ENCODE peak calls at places on chromosomes 6 and 20, in six cellular contexts. J, W, N, R, A and F are unnamed samples.

GRCh38 chr20:62043131-62043914 is 22.4 kb downstream of the TAF4 start:
- DNase-seq in N (no peak), R (no peak), W (no peak), J (peak; percentile 6), A (no peak), F (no peak)

GRCh38 chr6:166587631-166588413 is 1.3 kb upstream of the RAMACL start:
- DNase-seq in J (no peak), N (no peak), W (peak; percentile 28), R (no peak), A (peak; percentile 74), F (no peak)

GRCh38 chr6:148629910-148630470 is 116.8 kb upstream of the UST start:
- DNase-seq in J (no peak), A (no peak), R (no peak), N (no peak), W (no peak), F (no peak)

GRCh38 chr20:50957276-50957675 is 1.1 kb downstream of the DPM1 start:
- DNase-seq in J (no peak), R (no peak), A (no peak), N (no peak), W (no peak), F (no peak)

GRCh38 chr6:27290065-27290849 is 21.8 kb downstream of the POM121L2 start:
- DNase-seq in A (no peak), N (no peak), W (no peak), J (peak; percentile 68), R (no peak), F (no peak)

GRCh38 chr6:157682856-157683481 is 140.1 kb upstream of the SNX9 start:
- DNase-seq in R (no peak), A (no peak), N (no peak), W (no peak), J (no peak), F (no peak)

GRCh38 chr6:95159557-95159956 is 417.8 kb upstream of the MANEA start:
- DNase-seq in J (no peak), R (no peak), N (no peak), A (no peak), W (no peak), F (no peak)

GRCh38 chr6:121856296-121856695 is 420.9 kb downstream of the GJA1 start:
- DNase-seq in J (no peak), N (no peak), W (no peak), R (no peak), A (no peak), F (no peak)

GRCh38 chr6:85498596-85499258 is 48.8 kb downstream of the NT5E start:
- DNase-seq in N (no peak), W (no peak), A (no peak), R (no peak), J (peak; percentile 83), F (no peak)

GRCh38 chr20:32537657-32538525 is 47.2 kb downstream of the NOL4L start:
- DNase-seq in J (no peak), R (no peak), N (no peak), A (no peak), W (no peak), F (no peak)

GRCh38 chr6:135880066-135880972 is 28.8 kb downstream of the PDE7B start:
- DNase-seq in A (peak; percentile 75), W (no peak), J (peak; percentile 56), N (no peak), R (no peak), F (peak; percentile 35)

GRCh38 chr20:45970646-45971424 is 1.2 kb downstream of the ZNF335 start:
- DNase-seq in J (no peak), R (peak; percentile 76), N (no peak), A (no peak), W (no peak), F (no peak)

GRCh38 chr20:44618318-44618731 is 33.2 kb downstream of the ADA start:
- DNase-seq in W (no peak), J (peak; percentile 26), A (no peak), R (peak; percentile 66), N (no peak), F (no peak)

GRCh38 chr20:18727032-18727508 is 86.5 kb upstream of the SCP2D1 start:
- DNase-seq in W (no peak), J (peak; percentile 46), R (no peak), A (no peak), N (no peak), F (no peak)

GRCh38 chr20:36101201-36101600 is 53.3 kb upstream of the EPB41L1 start:
- DNase-seq in R (no peak), W (no peak), A (no peak), N (no peak), J (no peak), F (no peak)

GRCh38 chr6:167141667-167142432 is 15.9 kb downstream of the GPR31 start:
- DNase-seq in W (peak; percentile 62), N (no peak), R (no peak), J (peak; percentile 20), A (peak; percentile 72), F (no peak)

GRCh38 chr6:156883497-156884252 is 106.5 kb downstream of the ARID1B start:
- DNase-seq in W (no peak), N (no peak), A (peak; percentile 50), J (peak; percentile 26), R (peak; percentile 70), F (no peak)

GRCh38 chr20:17849901-17850673 is 118.5 kb downstream of the SNX5 start:
- DNase-seq in J (peak; percentile 97), W (no peak), N (peak; percentile 94), A (no peak), R (peak; percentile 63), F (no peak)

GRCh38 chr6:137415127-137415833 is 78.9 kb downstream of the OLIG3 start:
- DNase-seq in J (peak; percentile 49), N (peak; percentile 56), A (peak; percentile 75), W (peak; percentile 27), R (peak; percentile 68), F (peak; percentile 50)

GRCh38 chr20:51022803-51023616 is at the start of gene KCNG1:
- DNase-seq in N (peak; percentile 30), R (peak; percentile 82), J (peak; percentile 76), W (peak; percentile 49), A (peak; percentile 56), F (no peak)

GRCh38 chr6:166757226-166758135 is 130.4 kb upstream of the RPS6KA2 start:
- DNase-seq in J (peak; percentile 58), W (no peak), N (no peak), A (no peak), R (no peak), F (no peak)

GRCh38 chr6:28488916-28489365 is 26.7 kb downstream of the GPX6 start:
- DNase-seq in N (peak; percentile 44), A (no peak), W (no peak), J (peak; percentile 46), R (no peak), F (no peak)

GRCh38 chr6:138404666-138405337 is 779 bp downstream of the HEBP2 start:
- DNase-seq in J (peak; percentile 18), W (peak; percentile 33), A (peak; percentile 47), N (no peak), R (peak; percentile 70), F (peak; percentile 19)

GRCh38 chr20:52137850-52138249 is 53.7 kb downstream of the ZFP64 start:
- DNase-seq in A (no peak), R (no peak), W (no peak), N (no peak), J (no peak), F (no peak)

GRCh38 chr20:52143277-52143676 is 48.3 kb downstream of the ZFP64 start:
- DNase-seq in N (no peak), A (no peak), W (no peak), J (no peak), R (no peak), F (no peak)

GRCh38 chr20:52145587-52145986 is 46.0 kb downstream of the ZFP64 start:
- DNase-seq in J (peak; percentile 8), W (no peak), N (no peak), A (no peak), R (no peak), F (no peak)

DNA sequence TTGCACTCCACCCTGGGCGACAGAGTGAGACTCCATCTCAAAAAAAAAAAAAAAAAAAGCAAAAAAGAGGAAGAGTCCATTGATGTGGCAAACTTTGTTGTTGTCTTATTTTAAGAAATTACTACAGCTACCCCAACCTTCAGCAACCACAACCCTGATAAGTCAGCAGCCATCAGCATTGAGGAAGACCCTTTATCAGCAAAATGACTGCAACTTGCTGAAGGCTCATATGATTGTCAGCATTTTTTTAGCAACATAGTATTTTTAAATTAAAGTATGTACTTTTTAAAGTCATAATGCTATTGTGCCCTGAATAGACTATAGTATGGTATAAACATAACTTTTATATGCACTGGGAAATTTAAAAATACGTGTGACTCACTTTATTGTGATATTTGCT is 48.8 kb downstream of the ZFP64 start:
- DNase-seq in J (no peak), W (no peak), A (no peak), R (no peak), N (no peak), F (no peak)
- TF ChIP-seq CTCF in J (no peak), W (no peak), A (no peak), R (no peak), N (no peak), F (no peak)

GRCh38 chr20:38229376-38230252 is 30.9 kb downstream of the KIAA1755 start:
- DNase-seq in J (no peak), N (no peak), A (no peak), W (no peak), R (no peak), F (no peak)
- TF ChIP-seq CTCF in J (peak; percentile 65), N (peak; percentile 56), A (peak; percentile 27), W (no peak), R (peak; percentile 48), F (no peak)

DNA sequence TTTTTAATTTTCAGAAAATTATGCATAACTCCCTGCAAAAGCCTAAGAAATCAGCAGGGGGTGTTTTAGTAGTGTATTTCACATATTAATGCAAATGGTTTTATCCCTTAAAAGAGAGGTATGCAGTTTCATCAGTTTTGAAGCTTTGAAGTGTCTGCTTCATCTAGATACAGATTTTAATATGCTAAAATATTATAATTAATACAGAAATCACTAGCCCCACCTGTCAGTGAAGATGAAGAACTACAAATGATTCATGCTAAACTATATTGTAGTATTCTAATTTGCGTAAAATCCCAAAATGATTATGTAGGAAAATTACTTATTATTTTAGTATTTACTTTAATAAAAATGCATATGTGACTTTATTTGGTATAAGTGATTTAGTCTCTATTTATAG is 2.9 kb upstream of the TFB1M start:
- DNase-seq in R (no peak), A (no peak), W (no peak), N (no peak), J (no peak), F (no peak)
- TF ChIP-seq CTCF in R (peak; percentile 22), A (peak; percentile 61), W (no peak), N (peak; percentile 26), J (peak; percentile 17), F (peak; percentile 18)

DNA sequence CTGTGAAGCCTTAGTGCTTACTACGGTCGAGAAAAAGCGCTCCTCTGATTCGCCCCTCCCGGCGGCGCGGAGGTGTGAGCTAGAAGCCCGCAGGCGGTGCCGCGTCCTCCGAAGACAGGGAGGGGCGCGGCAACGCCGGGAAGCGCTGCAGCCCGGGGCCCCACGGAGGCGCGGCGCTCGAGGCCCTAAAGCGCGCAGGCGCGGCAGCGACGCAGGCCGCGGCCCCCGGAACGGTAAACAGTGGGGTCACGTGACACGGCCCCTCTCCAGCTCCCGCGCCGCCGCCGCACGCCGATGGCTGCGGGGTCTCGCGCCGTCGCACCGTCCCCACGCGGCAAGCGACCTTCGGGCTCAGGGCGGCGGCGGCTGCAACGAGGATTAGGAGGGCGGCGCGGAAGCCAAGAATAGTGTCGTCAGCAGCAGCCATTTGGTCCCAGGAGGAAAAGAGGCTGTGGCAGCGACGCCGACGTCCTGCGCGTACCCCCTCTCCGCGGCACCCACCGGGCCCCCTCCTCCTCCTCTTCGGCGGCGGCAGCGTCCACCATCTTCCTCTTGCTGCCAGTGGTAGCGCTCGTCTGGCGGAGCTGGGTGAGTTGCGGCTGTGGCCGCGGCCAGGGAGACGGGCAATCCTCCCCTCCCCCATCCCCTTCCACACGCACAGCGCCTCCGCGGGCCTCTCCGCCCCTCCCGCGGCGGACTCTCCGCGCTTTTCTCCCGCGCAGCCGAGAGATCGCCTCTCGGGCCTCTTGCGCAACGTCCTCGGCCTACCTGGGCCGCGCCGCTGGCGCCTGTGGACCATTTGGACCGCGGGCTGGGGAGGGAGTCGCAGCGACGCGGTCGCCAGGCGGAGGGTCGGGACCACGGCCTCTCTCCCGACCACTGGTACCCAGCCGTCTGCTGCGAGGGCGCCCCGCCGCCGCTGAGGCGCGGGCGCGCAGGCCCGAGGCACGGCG is at the start of gene PHF3:
- DNase-seq in J (peak; percentile 85), A (peak; percentile 89), N (peak; percentile 60), R (peak; percentile 95), W (peak; percentile 89), F (peak; percentile 85)
- TF ChIP-seq CTCF in J (peak; percentile 36), A (no peak), N (peak; percentile 22), R (peak; percentile 15), W (no peak), F (no peak)